ENCODE peak calls at places on chromosomes 2 and 18, in four cellular contexts. X is substantia nigra, Y is NCI-H2081, W is GM20000. E is an unnamed sample.

GRCh38 chr2:197198890-197199289 is 111.7 kb downstream of the ANKRD44 start:
- DNase-seq in X (peak; percentile 19), W (peak; percentile 75), Y (no peak), E (peak; percentile 34)

GRCh38 chr18:35497006-35497333 is 790 bp downstream of the INO80C start:
- DNase-seq in X (no peak), Y (peak; percentile 61), W (no peak), E (no peak)

GRCh38 chr18:1463981-1464380 is 559.3 kb downstream of the ADCYAP1 start:
- DNase-seq in Y (no peak), W (no peak), X (no peak), E (no peak)

GRCh38 chr2:20196881-20197204 is 28.1 kb downstream of the SDC1 start:
- DNase-seq in Y (no peak), W (no peak), X (no peak), E (no peak)

GRCh38 chr18:63837556-63837955 is 49.9 kb upstream of the SERPINB2 start:
- DNase-seq in X (no peak), Y (no peak), W (no peak), E (no peak)

GRCh38 chr2:190843874-190844699 is 36.5 kb upstream of the GLS start:
- DNase-seq in X (no peak), W (peak; percentile 19), Y (no peak), E (no peak)

GRCh38 chr2:199940373-199940772 is 14.9 kb downstream of the TYW5 start:
- DNase-seq in X (no peak), W (no peak), Y (no peak), E (peak; percentile 28)

GRCh38 chr18:50720281-50720680 is 99.5 kb downstream of the MRO start:
- DNase-seq in W (no peak), Y (no peak), X (no peak), E (no peak)

GRCh38 chr18:36424741-36425142 is 127.2 kb downstream of the FHOD3 start:
- DNase-seq in Y (no peak), X (no peak), W (no peak), E (no peak)

GRCh38 chr2:174028935-174029334 is 63.8 kb upstream of the SP3 start:
- DNase-seq in W (no peak), X (no peak), Y (no peak), E (no peak)

GRCh38 chr2:112807233-112807807 is 23.0 kb upstream of the IL1A start:
- DNase-seq in Y (no peak), W (no peak), X (no peak), E (no peak)

GRCh38 chr2:233803994-233804393 is 25.9 kb downstream of the MROH2A start:
- DNase-seq in Y (no peak), X (no peak), W (no peak), E (no peak)

GRCh38 chr2:217293607-217294006 is 433.7 kb upstream of the TNP1 start:
- DNase-seq in Y (no peak), X (no peak), W (no peak), E (no peak)

GRCh38 chr18:61323951-61324350 is 9.3 kb upstream of the CDH20 start:
- DNase-seq in Y (no peak), W (no peak), X (no peak), E (no peak)

GRCh38 chr2:105104208-105104731 is 66.4 kb downstream of the MRPS9 start:
- DNase-seq in W (no peak), X (no peak), Y (no peak), E (no peak)

GRCh38 chr2:107255744-107256143 is 369.8 kb upstream of the ST6GAL2 start:
- DNase-seq in W (no peak), Y (no peak), X (no peak), E (no peak)

GRCh38 chr18:12904012-12904516 is 20.0 kb upstream of the PTPN2 start:
- DNase-seq in W (no peak), Y (no peak), X (no peak), E (no peak)

GRCh38 chr18:79577451-79578395 is 101.9 kb upstream of the CTDP1 start:
- DNase-seq in X (no peak), W (no peak), Y (no peak), E (no peak)

GRCh38 chr2:141021109-141021508 is 1109.7 kb downstream of the LRP1B start:
- DNase-seq in Y (no peak), W (no peak), X (no peak), E (no peak)

GRCh38 chr18:35835838-35836237 is 136.6 kb upstream of the RMP24 start:
- DNase-seq in W (no peak), X (no peak), Y (no peak), E (no peak)

GRCh38 chr2:160227252-160227651 is 27.2 kb upstream of the ITGB6 start:
- DNase-seq in Y (no peak), W (no peak), X (no peak), E (no peak)

GRCh38 chr18:13381907-13382682 is 163.5 kb downstream of the LDLRAD4 start:
- DNase-seq in W (peak; percentile 77), Y (peak; percentile 18), X (peak; percentile 23), E (no peak)

GRCh38 chr2:30979822-30980245 is 158.4 kb downstream of the GALNT14 start:
- DNase-seq in X (no peak), W (no peak), Y (no peak), E (no peak)

GRCh38 chr2:203861607-203862006 is 6.0 kb upstream of the CTLA4 start:
- DNase-seq in X (no peak), W (no peak), Y (no peak), E (no peak)

GRCh38 chr2:167857406-167857805 is 390.0 kb downstream of the STK39 start:
- DNase-seq in Y (no peak), X (no peak), W (no peak), E (no peak)